ENCODE peak calls at places on chromosomes 4 and X, in four cellular contexts. I is HL-60, B is breast epithelium, Z is stomach. W is an unnamed sample.

GRCh38 chr4:183738961-183739360 is 79.9 kb downstream of the TRAPPC11 start:
- DNase-seq in I (no peak), B (no peak), Z (no peak), W (no peak)

GRCh38 chrX:43753637-43754036 is 97.5 kb downstream of the MAOA start:
- DNase-seq in I (no peak), B (no peak), Z (no peak), W (no peak)

GRCh38 chr4:176995-177394 is 52.7 kb downstream of the ZNF718 start:
- DNase-seq in I (no peak), B (no peak), Z (no peak), W (no peak)

GRCh38 chr4:27921236-27921635 is 1060.6 kb downstream of the STIM2 start:
- DNase-seq in I (no peak), B (no peak), Z (no peak), W (no peak)

GRCh38 chrX:153944140-153944799 is at the start of gene RENBP:
- DNase-seq in I (peak; percentile 47), B (no peak), Z (peak; percentile 45), W (peak; percentile 61)

GRCh38 chr4:177239475-177239874 is 70.2 kb upstream of the NEIL3 start:
- DNase-seq in I (no peak), B (no peak), Z (no peak), W (no peak)

GRCh38 chrX:39133971-39134370 is 332.7 kb downstream of the MID1IP1 start:
- DNase-seq in I (peak; percentile 73), B (no peak), Z (peak; percentile 26), W (peak; percentile 19)

GRCh38 chr4:32455231-32455630 is 1735.1 kb downstream of the PCDH7 start:
- DNase-seq in I (no peak), B (no peak), Z (no peak), W (no peak)

GRCh38 chr4:67635331-67635730 is 65.6 kb downstream of the UBA6 start:
- DNase-seq in I (no peak), B (no peak), Z (no peak), W (no peak)

GRCh38 chrX:9882669-9883446 is 84.3 kb upstream of the CLDN34 start:
- DNase-seq in I (no peak), B (no peak), Z (no peak), W (no peak)

GRCh38 chr4:188146618-188147017 is 7.4 kb downstream of the TRIML1 start:
- DNase-seq in I (no peak), B (no peak), Z (no peak), W (no peak)

GRCh38 chr4:188145626-188146025 is 6.4 kb downstream of the TRIML1 start:
- DNase-seq in I (no peak), B (no peak), Z (no peak), W (no peak)

GRCh38 chr4:188147776-188148175 is 8.5 kb downstream of the TRIML1 start:
- DNase-seq in I (no peak), B (no peak), Z (no peak), W (no peak)

GRCh38 chr4:188143731-188144130 is 4.5 kb downstream of the TRIML1 start:
- DNase-seq in I (no peak), B (no peak), Z (no peak), W (no peak)

GRCh38 chr4:188147176-188147575 is 7.9 kb downstream of the TRIML1 start:
- DNase-seq in I (no peak), B (no peak), Z (no peak), W (no peak)
- H3K27me3 ChIP-seq in I (no peaks in the 10 kb centered on the region), B (no peaks in the 10 kb centered on the region), Z (no peaks in the 10 kb centered on the region), W (no peaks in the 10 kb centered on the region)

GRCh38 chrX:106999002-106999975 is 723 bp downstream of the MORC4 start:
- DNase-seq in I (peak; percentile 7), B (no peak), Z (peak; percentile 56), W (peak; percentile 52)

GRCh38 chrX:106995678-106996077 is 4.3 kb downstream of the MORC4 start:
- DNase-seq in I (no peak), B (no peak), Z (no peak), W (no peak)

GRCh38 chrX:106997611-106998010 is 2.4 kb downstream of the MORC4 start:
- DNase-seq in I (no peak), B (no peak), Z (no peak), W (no peak)

GRCh38 chrX:107000013-107000515 is at the start of gene MORC4:
- DNase-seq in I (no peak), B (peak; percentile 64), Z (peak; percentile 84), W (peak; percentile 78)
- TF ChIP-seq POLR2AphosphoS5 in I (no peak), B (no peak), Z (peak; percentile 60), W (peak; percentile 69)

GRCh38 chr4:146210890-146211289 is 3.4 kb upstream of the REELD1 start:
- DNase-seq in I (no peak), B (no peak), Z (no peak), W (no peak)

GRCh38 chr4:146212781-146213180 is 1.6 kb upstream of the REELD1 start:
- DNase-seq in I (no peak), B (no peak), Z (no peak), W (no peak)

GRCh38 chr4:146207410-146207809 is 6.9 kb upstream of the REELD1 start:
- DNase-seq in I (no peak), B (no peak), Z (no peak), W (no peak)

GRCh38 chr4:146214238-146214637 is at the start of gene REELD1:
- DNase-seq in I (no peak), B (no peak), Z (no peak), W (no peak)

GRCh38 chr4:146211440-146211839 is 2.9 kb upstream of the REELD1 start:
- DNase-seq in I (no peak), B (no peak), Z (no peak), W (no peak)
- H3K4me3 ChIP-seq in I (no peak overlapping the region), B (no peak overlapping the region), Z (no peak overlapping the region), W (no peak overlapping the region)

GRCh38 chr4:189088783-189089182 is 851.9 kb upstream of the FRG1 start:
- DNase-seq in I (no peak), B (no peak), Z (no peak), W (no peak)

GRCh38 chr4:189087981-189088380 is 852.7 kb upstream of the FRG1 start:
- DNase-seq in I (no peak), B (no peak), Z (no peak), W (no peak)

GRCh38 chr4:189092596-189092995 is 848.1 kb upstream of the FRG1 start:
- DNase-seq in I (no peak), B (no peak), Z (no peak), W (no peak)

GRCh38 chr4:189084671-189085070 is 856.0 kb upstream of the FRG1 start:
- DNase-seq in I (peak; percentile 94), B (no peak), Z (no peak), W (no peak)

DNA sequence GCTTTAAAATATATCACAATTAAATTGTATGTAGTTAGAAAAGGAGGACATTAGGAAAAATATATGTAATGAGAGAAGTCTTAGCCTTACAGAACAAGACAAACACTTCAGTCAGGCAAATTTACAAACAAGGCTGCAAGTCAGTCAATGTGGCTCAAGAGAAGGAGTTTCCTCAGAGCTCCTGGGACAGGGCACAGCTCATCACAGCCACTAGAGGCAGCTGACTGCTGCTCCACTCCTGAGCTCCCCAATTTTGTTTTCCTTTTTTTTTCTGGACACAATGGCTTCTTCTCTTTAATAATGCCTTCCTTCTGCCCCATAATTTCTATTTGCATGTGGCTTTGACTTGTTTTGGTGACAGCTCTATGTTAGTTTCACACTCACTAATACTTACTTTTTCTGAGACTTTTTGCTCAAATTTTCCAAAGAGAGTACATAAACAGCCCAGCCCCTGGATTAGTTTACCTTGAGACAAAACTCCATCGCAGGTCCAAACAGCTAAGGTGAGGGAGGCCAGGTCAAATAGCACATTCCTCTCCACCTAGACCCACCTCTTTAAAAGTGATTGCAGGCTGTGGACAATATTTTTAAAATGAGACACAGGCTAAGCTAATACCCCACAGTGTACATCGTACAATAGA is 850.4 kb upstream of the FRG1 start:
- DNase-seq in I (peak; percentile 34), B (no peak), Z (no peak), W (no peak)
- H3K27me3 ChIP-seq in I (no peaks in the 10 kb centered on the region), B (no peaks in the 10 kb centered on the region), Z (no peaks in the 10 kb centered on the region), W (no peaks in the 10 kb centered on the region)

DNA sequence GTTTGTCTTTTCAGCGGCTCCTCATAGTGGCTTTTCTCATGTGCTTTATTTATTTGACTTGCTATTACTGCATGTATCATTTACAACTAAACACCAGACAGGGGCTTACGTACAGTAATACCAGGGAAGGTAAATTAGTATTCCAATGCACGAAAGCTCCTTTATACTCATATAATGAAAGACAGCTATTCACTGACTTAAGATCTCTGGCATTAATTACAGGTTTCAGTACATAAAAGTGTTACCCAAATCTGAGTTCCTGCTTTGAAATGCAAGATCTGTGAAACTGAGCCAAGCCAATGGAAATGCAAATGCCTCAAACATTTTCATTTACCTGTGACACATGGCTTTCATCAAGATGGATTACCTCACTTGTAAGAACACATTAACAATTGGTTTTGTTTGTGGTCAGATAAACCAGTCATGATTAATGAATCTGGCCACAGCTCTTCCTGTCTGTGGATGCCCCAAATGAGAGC is 107.2 kb downstream of the ANAPC4 start:
- DNase-seq in I (no peak), B (no peak), Z (no peak), W (no peak)
- TF ChIP-seq POLR2AphosphoS5 in I (no peak), B (no peak), Z (no peak), W (no peak)

GRCh38 chrX:130001893-130002292 is 19.5 kb downstream of the BCORL1 start:
- DNase-seq in I (no peak), B (no peak), Z (no peak), W (no peak)
- H3K4me3 ChIP-seq in I (no peak overlapping the region), B (no peak overlapping the region), Z (no peak overlapping the region), W (no peak overlapping the region)

GRCh38 chr4:80271806-80272205 is 5.3 kb downstream of the FGF5 start:
- DNase-seq in I (no peak), B (no peak), Z (no peak), W (no peak)
- H3K27me3 ChIP-seq in I (peaks cover 22% of the 10 kb centered on the region), B (peaks cover 29% of the 10 kb centered on the region), Z (peaks cover 39% of the 10 kb centered on the region), W (peaks cover 50% of the 10 kb centered on the region)

GRCh38 chr4:83618431-83618830 is 82.5 kb downstream of the GPAT3 start:
- DNase-seq in I (no peak), B (no peak), Z (peak; percentile 65), W (peak; percentile 50)
- TF ChIP-seq POLR2AphosphoS5 in I (no peak), B (no peak), Z (peak; percentile 59), W (peak; percentile 51)

GRCh38 chr4:20255251-20255586 is 3.5 kb downstream of the SLIT2 start:
- DNase-seq in I (no peak), B (no peak), Z (no peak), W (no peak)
- H3K4me3 ChIP-seq in I (no peak overlapping the region), B (peak overlapping the region; percentile 73), Z (peak overlapping the region; percentile 78), W (peak overlapping the region; percentile 58)

W was measured in transverse colon.